ENCODE peak calls at places on chromosomes 4 and X, in five cellular contexts. O is CD8-positive, alpha-beta memory T cell; G is tibial nerve; U is cardiac muscle cell; C is endodermal cell. F is an unnamed sample.

GRCh38 chr4:3705236-3705987 is 60.8 kb upstream of the ADRA2C start:
- DNase-seq in O (no peak), C (no peak), G (peak), U (no peak), F (no peak)

GRCh38 chr4:55312491-55313101 is 33.4 kb upstream of the SRD5A3 start:
- DNase-seq in O (no peak), C (peak), G (no peak), U (peak), F (peak)

GRCh38 chr4:145625677-145626622 is 6.8 kb downstream of the MMAA start:
- DNase-seq in C (no peak), U (no peak), G (no peak), O (no peak), F (no peak)

GRCh38 chr4:120733968-120734367 is 188.6 kb downstream of the PRDM5 start:
- DNase-seq in U (no peak), C (no peak), O (no peak), G (no peak), F (no peak)

GRCh38 chr4:111943796-111944203 is 201.5 kb upstream of the FAM241A start:
- DNase-seq in U (peak), O (no peak), G (no peak), C (peak), F (peak)

GRCh38 chr4:117900832-117901231 is 133.5 kb upstream of the NDST3 start:
- DNase-seq in U (no peak), C (no peak), O (no peak), G (no peak), F (no peak)

GRCh38 chrX:151762802-151763201 is 28.3 kb downstream of the CNGA2 start:
- DNase-seq in C (no peak), U (no peak), O (no peak), G (no peak), F (no peak)

GRCh38 chr4:99341426-99341825 is 11.1 kb downstream of the ADH1C start:
- DNase-seq in G (no peak), O (no peak), U (no peak), C (no peak), F (no peak)

GRCh38 chrX:38563006-38563405 is 1.7 kb downstream of the TSPAN7 start:
- DNase-seq in U (no peak), G (no peak), O (no peak), C (no peak), F (no peak)

GRCh38 chrX:48695524-48695875 is 1.0 kb upstream of the SUV39H1 start:
- DNase-seq in O (no peak), U (no peak), C (no peak), G (no peak), F (no peak)

GRCh38 chrX:38859602-38860001 is 58.3 kb downstream of the MID1IP1 start:
- DNase-seq in C (no peak), U (peak), O (no peak), G (no peak), F (no peak)

GRCh38 chr4:25103423-25103822 is 56.8 kb downstream of the SEPSECS start:
- DNase-seq in G (no peak), U (peak), O (no peak), C (no peak), F (no peak)

GRCh38 chr4:70903282-70903603 is 1.1 kb downstream of the MOB1B start:
- DNase-seq in G (no peak), U (peak), C (no peak), O (no peak), F (peak)

GRCh38 chr4:26015133-26015651 is 101.2 kb downstream of the SMIM20 start:
- DNase-seq in O (no peak), U (peak), C (peak), G (peak), F (no peak)

GRCh38 chrX:121052122-121052521 is 4.7 kb downstream of the GLUD2 start:
- DNase-seq in G (no peak), C (no peak), O (no peak), U (no peak), F (no peak)

GRCh38 chrX:103396186-103396585 is 19.8 kb downstream of the BEX3 start:
- DNase-seq in G (no peak), C (no peak), O (no peak), U (peak), F (peak)

GRCh38 chr4:139851639-139852038 is 186.0 kb downstream of the MGST2 start:
- DNase-seq in C (no peak), O (no peak), G (no peak), U (no peak), F (no peak)

GRCh38 chrX:138889152-138889551 is 177.6 kb upstream of the FGF13 start:
- DNase-seq in U (no peak), G (no peak), C (no peak), O (no peak), F (no peak)

GRCh38 chr4:152109585-152110509 is 349.0 kb upstream of the GATB start:
- DNase-seq in C (no peak), U (peak), O (no peak), G (no peak), F (peak)
- H3K27ac ChIP-seq in C (no peak), U (no peak), O (no peak), G (no peak), F (no peak)

DNA sequence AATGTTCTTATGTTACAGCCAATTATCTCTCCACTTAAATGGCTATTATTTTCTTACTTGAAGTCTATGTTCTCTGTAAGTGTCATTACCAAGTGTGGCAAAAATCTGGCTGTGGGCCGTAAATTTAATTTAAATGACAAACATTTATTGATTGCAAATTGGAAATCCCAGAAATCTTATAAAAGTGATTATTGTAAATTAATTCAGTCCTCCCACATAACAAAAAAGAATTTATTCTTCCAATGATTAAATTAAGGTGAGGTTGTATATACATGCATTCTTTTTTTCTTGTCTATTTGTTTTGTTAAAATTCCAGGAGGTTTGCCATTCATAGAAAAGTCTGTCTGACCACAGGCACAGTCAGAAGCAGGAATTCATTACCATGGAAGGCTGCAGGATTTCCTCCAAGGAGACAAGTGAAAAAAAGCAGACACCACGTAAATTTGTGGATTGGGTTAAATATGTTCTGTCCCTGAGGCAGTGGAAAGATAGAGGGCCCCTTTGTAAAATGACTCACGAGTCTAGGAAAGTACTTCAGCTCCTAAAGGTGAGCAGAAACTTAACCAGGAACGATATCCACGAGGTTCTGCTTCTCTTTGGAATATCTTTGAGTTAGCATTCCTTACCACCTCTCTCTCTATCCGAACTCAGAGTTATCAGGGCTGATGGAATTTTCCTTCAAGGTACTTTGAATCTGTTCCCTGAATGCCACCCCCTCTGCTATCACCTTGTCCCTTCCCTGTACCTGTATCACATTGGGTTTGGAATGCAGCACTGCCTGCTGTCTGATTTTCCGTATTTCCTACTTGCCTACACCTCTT is 10.7 kb downstream of the PPARGC1A start:
- DNase-seq in U (peak), O (no peak), G (no peak), C (peak), F (no peak)
- H3K27ac ChIP-seq in U (peak), O (no peak), G (no peak), C (no peak), F (no peak)

GRCh38 chr4:85842540-85842939 is 367.6 kb downstream of the ARHGAP24 start:
- DNase-seq in U (peak), C (no peak), G (no peak), O (no peak), F (peak)
- H3K27ac ChIP-seq in U (no peak), C (no peak), G (peak), O (no peak), F (peak)

DNA sequence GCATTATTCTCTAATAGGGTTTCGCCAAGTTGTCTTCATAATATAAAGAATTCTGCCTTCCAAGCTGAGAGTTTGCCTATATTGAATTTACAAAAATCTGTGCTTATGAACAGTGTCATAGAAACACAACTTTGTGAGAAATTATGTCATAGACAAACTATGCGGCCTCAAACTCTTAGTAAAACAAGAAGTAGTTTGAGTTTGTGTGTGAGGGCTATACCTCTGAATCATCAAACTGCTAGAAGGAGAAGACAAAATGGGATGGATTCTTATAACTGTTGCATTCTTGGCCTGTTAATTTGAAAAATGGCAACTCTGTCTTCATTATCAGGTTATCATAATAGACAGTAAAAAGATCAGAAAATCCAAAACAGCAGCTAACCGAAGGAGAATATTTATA is 46.1 kb upstream of the NAP1L5 start:
- DNase-seq in U (peak), G (no peak), O (no peak), C (no peak), F (no peak)
- H3K27ac ChIP-seq in U (no peak), G (no peak), O (no peak), C (no peak), F (no peak)

DNA sequence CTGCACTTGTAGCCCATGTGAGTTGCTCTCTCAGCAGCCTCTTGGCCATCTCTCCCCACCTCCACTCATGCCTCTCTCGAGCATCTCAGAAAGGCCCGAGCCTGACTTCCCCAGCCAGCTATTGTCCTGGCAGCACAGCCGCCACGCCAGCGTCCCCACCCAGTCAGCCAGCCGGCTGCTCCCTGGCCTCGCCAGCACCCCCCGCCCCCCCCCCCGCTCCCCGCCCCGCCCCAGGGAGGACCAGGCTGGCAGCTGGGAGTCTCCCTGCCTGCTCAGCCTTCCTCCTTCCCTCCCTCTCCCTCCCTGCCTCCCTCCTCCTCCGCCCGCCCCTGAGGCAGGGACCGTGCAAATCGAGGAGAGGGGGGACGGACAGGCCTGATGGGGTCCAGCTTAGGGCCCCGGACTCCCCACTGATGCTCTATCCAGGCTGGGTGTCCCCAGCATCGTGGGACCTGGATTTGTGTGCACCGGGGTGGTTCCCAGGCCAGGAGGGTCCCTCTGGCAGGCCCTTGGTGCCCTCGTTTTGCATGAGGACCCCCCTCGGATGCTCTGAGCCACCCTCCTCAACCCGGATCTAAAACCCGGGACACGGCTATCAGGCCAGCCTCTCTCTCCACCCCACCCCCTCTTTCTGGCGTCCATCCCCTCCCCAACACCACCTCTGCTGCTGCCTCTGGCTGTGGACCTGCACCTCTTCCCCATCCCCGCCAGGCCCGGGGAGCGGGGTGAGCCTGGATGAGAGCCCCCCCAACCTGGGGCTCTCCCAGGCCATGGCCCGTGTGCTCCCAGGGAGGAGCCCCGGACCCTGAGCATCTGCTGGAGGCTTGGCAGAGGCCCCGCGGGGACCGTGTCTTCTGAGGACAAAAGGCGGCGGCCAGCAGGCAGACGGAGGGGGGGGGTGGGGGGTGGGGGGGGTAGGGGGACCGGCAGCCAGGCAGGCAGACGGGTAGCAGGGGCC is at the start of gene GPR173:
- DNase-seq in G (peak), O (no peak), U (peak), C (peak), F (peak)
- H3K27ac ChIP-seq in G (peak), O (no peak), U (no peak), C (peak), F (peak)

GRCh38 chr4:78092850-78093249 is 35.7 kb downstream of the FRAS1 start:
- DNase-seq in C (no peak), U (no peak), O (no peak), G (no peak), F (no peak)
- H3K27ac ChIP-seq in C (no peak), U (no peak), O (no peak), G (no peak), F (no peak)

GRCh38 chr4:184146951-184147350 is 70.7 kb downstream of the ENPP6 start:
- DNase-seq in O (no peak), U (no peak), C (no peak), G (no peak), F (no peak)
- H3K27ac ChIP-seq in O (no peak), U (no peak), C (no peak), G (no peak), F (no peak)

GRCh38 chr4:74058048-74058651 is 19.7 kb upstream of the CXCL3 start:
- DNase-seq in U (no peak), O (no peak), G (no peak), C (no peak), F (no peak)

GRCh38 chr4:74062954-74063353 is 24.5 kb upstream of the CXCL3 start:
- DNase-seq in G (no peak), C (no peak), O (no peak), U (no peak), F (no peak)

GRCh38 chr4:74059161-74059829 is 20.8 kb upstream of the CXCL3 start:
- DNase-seq in G (no peak), O (no peak), C (no peak), U (no peak), F (no peak)

GRCh38 chr4:74065115-74065642 is 26.7 kb upstream of the CXCL3 start:
- DNase-seq in O (no peak), U (no peak), G (no peak), C (no peak), F (no peak)

GRCh38 chr4:74061430-74061829 is 22.9 kb upstream of the CXCL3 start:
- DNase-seq in U (no peak), C (no peak), O (no peak), G (no peak), F (no peak)
- H3K27ac ChIP-seq in U (no peak), C (no peak), O (no peak), G (no peak), F (no peak)

F was measured in endothelial cell of umbilical vein.